ENCODE peak calls at places on chromosomes 12 and 14, in four cellular contexts. Z is osteoblast, O is mesendoderm, R is lung. W is an unnamed sample. For H3K4me1, the result is how much of the 10 kb centered on the place peaks cover.

GRCh38 chr12:131943389-131943788 is 6.4 kb upstream of the EP400 start:
- DNase-seq in Z (peak), O (no peak), R (no peak), W (no peak)

GRCh38 chr14:51783765-51784164 is 76.6 kb upstream of the GNG2 start:
- DNase-seq in Z (no peak), O (no peak), R (no peak), W (peak)

GRCh38 chr12:110107369-110108281 is 16.5 kb upstream of the IFT81 start:
- DNase-seq in Z (peak), O (peak), R (peak), W (peak)

GRCh38 chr12:75969768-75970167 is 61.8 kb downstream of the PHLDA1 start:
- DNase-seq in Z (no peak), O (peak), R (peak), W (no peak)

GRCh38 chr12:920676-921075 is 28.8 kb downstream of the RAD52 start:
- DNase-seq in Z (no peak), O (no peak), R (no peak), W (no peak)

GRCh38 chr14:101075025-101075800 is 171.7 kb upstream of the RTL1 start:
- DNase-seq in Z (no peak), O (no peak), R (peak), W (no peak)

GRCh38 chr12:53820503-53820902 is 68.7 kb upstream of the CISTR start:
- DNase-seq in Z (no peak), O (peak), R (no peak), W (no peak)

GRCh38 chr14:50839048-50839447 is 8.1 kb upstream of the NIN start:
- DNase-seq in Z (no peak), O (no peak), R (no peak), W (no peak)

GRCh38 chr14:70190156-70190555 is 1.4 kb upstream of the SLC8A3 start:
- DNase-seq in Z (peak), O (no peak), R (no peak), W (no peak)

GRCh38 chr12:96743606-96744005 is 163.5 kb upstream of the NEDD1 start:
- DNase-seq in Z (no peak), O (no peak), R (no peak), W (peak)

GRCh38 chr14:68564826-68565760 is 227.8 kb downstream of the ZFP36L1 start:
- DNase-seq in Z (no peak), O (peak), R (no peak), W (peak)

GRCh38 chr12:57549909-57550627 is at the start of gene KIF5A:
- DNase-seq in Z (peak), O (peak), R (no peak), W (peak)

GRCh38 chr12:46233418-46233817 is 35.4 kb downstream of the SLC38A1 start:
- DNase-seq in Z (no peak), O (no peak), R (no peak), W (no peak)
- H3K4me1 ChIP-seq in Z (under half), O (under half), R (under half), W (under half)

DNA sequence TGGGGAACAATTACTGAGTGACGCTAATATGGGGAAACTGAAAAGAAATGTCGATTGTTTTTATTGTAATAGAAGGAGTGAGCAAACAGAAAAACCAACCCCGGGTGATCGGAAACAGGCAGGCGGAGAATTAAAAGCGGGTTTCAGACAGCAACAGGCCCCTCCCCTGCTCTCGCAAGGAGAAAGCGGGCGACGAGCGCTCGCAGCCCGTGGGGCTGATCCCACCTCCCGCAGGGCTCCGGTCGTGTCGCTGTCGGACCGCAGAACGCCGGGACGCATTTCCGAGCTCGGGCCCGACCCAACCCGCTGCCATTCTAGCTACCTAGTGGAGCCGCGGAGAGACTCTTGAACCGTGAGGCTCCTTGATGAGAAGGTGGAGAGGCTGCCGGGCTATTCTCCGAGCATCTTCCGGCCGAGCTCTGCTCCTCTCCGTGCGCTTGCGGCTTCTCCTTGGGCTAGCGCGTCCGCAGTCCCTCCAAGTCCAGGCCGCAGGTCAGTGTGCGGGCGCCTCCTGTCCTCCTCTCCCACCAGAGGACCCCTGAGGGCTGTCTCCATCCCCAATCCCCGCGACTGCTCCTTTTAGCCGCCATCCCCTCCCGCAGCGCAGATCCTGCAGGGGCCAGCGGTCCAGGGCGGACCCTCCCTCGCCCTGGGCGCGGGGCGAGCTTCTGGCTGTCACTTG is 4.1 kb upstream of the PAX9 start:
- DNase-seq in Z (no peak), O (peak), R (no peak), W (peak)
- H3K4me1 ChIP-seq in Z (under half), O (under half), R (under half), W (under half)

GRCh38 chr14:64715628-64716412 is 11.6 kb downstream of the PLEKHG3 start:
- DNase-seq in Z (no peak), O (peak), R (no peak), W (no peak)
- H3K4me1 ChIP-seq in Z (under half), O (under half), R (under half), W (under half)

GRCh38 chr14:95725685-95726336 is 11.9 kb upstream of the TCL1A start:
- DNase-seq in Z (no peak), O (no peak), R (no peak), W (no peak)

GRCh38 chr14:95722525-95723190 is 8.7 kb upstream of the TCL1A start:
- DNase-seq in Z (no peak), O (no peak), R (no peak), W (no peak)

GRCh38 chr14:95730126-95730525 is 16.2 kb upstream of the TCL1A start:
- DNase-seq in Z (no peak), O (no peak), R (no peak), W (no peak)

DNA sequence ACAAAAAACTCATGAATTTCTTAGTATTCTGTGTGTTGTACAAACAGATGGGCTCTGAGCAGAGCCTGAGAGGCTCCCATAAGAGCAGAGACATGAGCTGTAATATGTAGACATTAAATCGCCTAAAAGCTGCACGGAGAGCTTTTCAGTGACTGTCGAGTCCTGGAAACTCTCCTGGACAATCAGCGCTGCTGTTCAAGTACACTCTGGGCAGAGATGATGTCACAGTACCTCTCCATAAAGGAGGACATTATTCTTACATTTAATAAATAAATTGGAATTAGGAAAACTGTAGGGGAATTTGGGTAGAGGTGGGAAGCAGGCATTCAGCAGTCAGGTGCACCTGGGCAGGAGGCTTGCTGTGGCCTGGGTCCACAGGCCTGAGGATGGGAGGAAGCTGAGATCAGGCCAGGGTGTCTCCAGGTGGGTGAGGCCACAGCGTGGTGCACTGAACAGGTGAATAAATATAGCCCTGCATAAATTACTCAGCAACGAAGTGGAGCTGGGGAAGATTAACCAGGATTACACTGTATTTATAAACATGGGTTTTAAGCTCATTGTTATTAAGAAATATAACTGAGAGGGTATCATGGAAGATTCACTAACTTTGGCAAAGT is 13.3 kb upstream of the TCL1A start:
- DNase-seq in Z (no peak), O (no peak), R (no peak), W (no peak)
- H3K4me1 ChIP-seq in Z (under half), O (under half), R (under half), W (under half)

DNA sequence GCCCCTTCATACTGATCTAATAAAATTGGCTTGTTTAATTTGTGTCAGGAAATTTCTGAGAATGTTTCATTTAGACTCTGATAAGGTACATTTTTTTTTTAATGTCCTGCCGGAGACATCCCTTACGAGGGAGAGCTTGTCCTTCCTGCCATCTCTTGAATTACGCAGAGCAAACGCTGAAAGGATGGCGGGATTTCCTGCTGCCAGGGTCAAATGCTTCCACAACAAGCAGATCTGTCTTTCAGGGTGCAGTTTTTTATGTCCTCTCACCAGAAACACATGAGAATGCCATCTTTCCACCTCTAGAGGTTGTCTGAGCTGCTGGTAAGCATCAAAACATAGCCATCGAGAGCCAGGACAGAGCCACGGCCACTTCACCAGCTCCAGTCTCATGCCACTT is 126.8 kb upstream of the ARHGAP5 start:
- DNase-seq in Z (no peak), O (no peak), R (no peak), W (no peak)
- H3K4me1 ChIP-seq in Z (under half), O (under half), R (under half), W (under half)

GRCh38 chr12:119340604-119341003 is 6.1 kb downstream of the CCDC60 start:
- DNase-seq in Z (no peak), O (no peak), R (no peak), W (no peak)

GRCh38 chr12:119338593-119339363 is 4.2 kb downstream of the CCDC60 start:
- DNase-seq in Z (no peak), O (peak), R (no peak), W (no peak)

DNA sequence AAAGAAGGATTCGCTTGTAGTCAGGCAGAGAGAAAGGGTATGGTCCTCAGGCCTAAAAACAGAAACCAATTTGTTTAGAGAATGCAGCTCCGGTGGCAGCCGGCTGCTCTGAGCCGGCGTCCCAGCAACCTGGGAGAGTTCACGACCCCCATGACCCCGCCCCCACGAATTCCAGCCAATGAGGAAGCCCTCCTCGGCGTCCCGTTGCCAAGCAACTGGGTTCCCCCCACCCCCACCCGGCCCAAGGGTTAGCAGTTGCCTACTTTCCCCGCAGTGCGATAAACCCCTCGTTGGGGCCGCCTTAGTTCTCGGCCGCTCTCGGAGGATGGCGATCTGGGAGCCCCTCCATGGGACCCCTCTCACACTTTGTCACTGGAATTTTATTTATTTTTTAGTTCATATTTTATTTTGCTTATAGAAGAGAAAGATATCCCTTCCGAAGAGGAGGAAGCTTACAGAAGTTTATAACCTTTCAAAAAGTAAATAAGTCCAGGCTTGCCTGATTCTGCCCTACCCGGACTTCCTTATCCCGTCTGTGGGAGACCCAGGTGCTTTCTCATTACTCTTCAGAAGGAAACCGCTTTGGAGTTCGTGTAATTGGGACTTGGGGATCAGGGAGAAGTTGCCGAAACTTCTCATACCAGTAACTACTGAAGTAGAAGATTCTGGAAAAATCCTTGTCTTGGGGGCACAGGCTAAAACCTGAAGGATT is at the start of gene CCDC60:
- DNase-seq in Z (no peak), O (peak), R (peak), W (no peak)
- H3K4me1 ChIP-seq in Z (under half), O (under half), R (under half), W (under half)